ENCODE peak calls at places on chromosome 1, in ten cellular contexts. One of them, this sample, is unnamed.
A peak's percentile ranks its signal among the peaks of the same experiment; 100 is the strongest.

GRCh38 chr1:27556781-27557595 is 47.0 kb downstream of the AHDC1 start:
- DNase-seq in CD8-positive, alpha-beta T cell: peak; percentile 81
- DNase-seq in heart right ventricle: peak; percentile 96
- DNase-seq in Peyer's patch: peak; percentile 81
- DNase-seq in IMR-90: peak; percentile 92
- DNase-seq in GM23338: peak; percentile 96
- DNase-seq in cardiac muscle cell: peak; percentile 83
- DNase-seq in heart left ventricle: peak; percentile 96
- DNase-seq in transverse colon: peak; percentile 92
- DNase-seq in thoracic aorta: peak; percentile 91
- DNase-seq in this sample: peak; percentile 98

GRCh38 chr1:38487398-38487797 is 372.2 kb downstream of the RRAGC start:
- DNase-seq in transverse colon: no peak
- DNase-seq in heart left ventricle: no peak
- DNase-seq in thoracic aorta: no peak
- DNase-seq in heart right ventricle: no peak
- DNase-seq in GM23338: no peak
- DNase-seq in cardiac muscle cell: no peak
- DNase-seq in CD8-positive, alpha-beta T cell: no peak
- DNase-seq in IMR-90: no peak
- DNase-seq in Peyer's patch: no peak
- DNase-seq in this sample: no peak

GRCh38 chr1:46425740-46426139 is 31.6 kb downstream of the FAAH start:
- DNase-seq in cardiac muscle cell: no peak
- DNase-seq in thoracic aorta: no peak
- DNase-seq in heart left ventricle: peak; percentile 50
- DNase-seq in IMR-90: no peak
- DNase-seq in Peyer's patch: no peak
- DNase-seq in CD8-positive, alpha-beta T cell: no peak
- DNase-seq in transverse colon: no peak
- DNase-seq in GM23338: no peak
- DNase-seq in heart right ventricle: peak; percentile 40
- DNase-seq in this sample: no peak

GRCh38 chr1:226643167-226643566 is 94.6 kb downstream of the STUM start:
- DNase-seq in Peyer's patch: peak; percentile 53
- DNase-seq in IMR-90: peak; percentile 81
- DNase-seq in GM23338: no peak
- DNase-seq in heart right ventricle: no peak
- DNase-seq in heart left ventricle: peak; percentile 30
- DNase-seq in thoracic aorta: no peak
- DNase-seq in transverse colon: no peak
- DNase-seq in CD8-positive, alpha-beta T cell: peak; percentile 66
- DNase-seq in cardiac muscle cell: no peak
- DNase-seq in this sample: no peak

GRCh38 chr1:49026230-49026811 is 249.6 kb upstream of the BEND5 start:
- DNase-seq in cardiac muscle cell: no peak
- DNase-seq in heart left ventricle: no peak
- DNase-seq in Peyer's patch: no peak
- DNase-seq in CD8-positive, alpha-beta T cell: no peak
- DNase-seq in transverse colon: no peak
- DNase-seq in GM23338: no peak
- DNase-seq in thoracic aorta: no peak
- DNase-seq in heart right ventricle: no peak
- DNase-seq in IMR-90: no peak
- DNase-seq in this sample: no peak

GRCh38 chr1:33133478-33134105 is 48.3 kb downstream of the TRIM62 start:
- DNase-seq in thoracic aorta: no peak
- DNase-seq in GM23338: no peak
- DNase-seq in cardiac muscle cell: no peak
- DNase-seq in heart left ventricle: no peak
- DNase-seq in Peyer's patch: no peak
- DNase-seq in transverse colon: no peak
- DNase-seq in CD8-positive, alpha-beta T cell: no peak
- DNase-seq in heart right ventricle: no peak
- DNase-seq in IMR-90: no peak
- DNase-seq in this sample: peak; percentile 82

GRCh38 chr1:24957016-24957807 is 27.1 kb upstream of the RUNX3 start:
- DNase-seq in IMR-90: no peak
- DNase-seq in heart right ventricle: no peak
- DNase-seq in GM23338: no peak
- DNase-seq in Peyer's patch: peak; percentile 28
- DNase-seq in transverse colon: no peak
- DNase-seq in cardiac muscle cell: no peak
- DNase-seq in thoracic aorta: no peak
- DNase-seq in heart left ventricle: peak; percentile 9
- DNase-seq in CD8-positive, alpha-beta T cell: no peak
- DNase-seq in this sample: no peak

GRCh38 chr1:156592158-156592909 is 758 bp downstream of the NAXE start:
- DNase-seq in IMR-90: no peak
- DNase-seq in Peyer's patch: no peak
- DNase-seq in heart left ventricle: no peak
- DNase-seq in thoracic aorta: no peak
- DNase-seq in cardiac muscle cell: no peak
- DNase-seq in heart right ventricle: no peak
- DNase-seq in CD8-positive, alpha-beta T cell: no peak
- DNase-seq in GM23338: peak; percentile 21
- DNase-seq in transverse colon: no peak
- DNase-seq in this sample: no peak

GRCh38 chr1:50979964-50980363 is 9.9 kb downstream of the CDKN2C start:
- DNase-seq in heart right ventricle: no peak
- DNase-seq in GM23338: no peak
- DNase-seq in CD8-positive, alpha-beta T cell: no peak
- DNase-seq in heart left ventricle: no peak
- DNase-seq in IMR-90: no peak
- DNase-seq in cardiac muscle cell: no peak
- DNase-seq in Peyer's patch: no peak
- DNase-seq in thoracic aorta: no peak
- DNase-seq in transverse colon: no peak
- DNase-seq in this sample: no peak

GRCh38 chr1:29324202-29324601 is 87.9 kb downstream of the PTPRU start:
- DNase-seq in IMR-90: no peak
- DNase-seq in thoracic aorta: no peak
- DNase-seq in CD8-positive, alpha-beta T cell: no peak
- DNase-seq in transverse colon: no peak
- DNase-seq in heart right ventricle: no peak
- DNase-seq in cardiac muscle cell: no peak
- DNase-seq in Peyer's patch: no peak
- DNase-seq in GM23338: no peak
- DNase-seq in heart left ventricle: no peak
- DNase-seq in this sample: no peak

GRCh38 chr1:200438911-200439310 is 29.1 kb upstream of the ZNF281 start:
- DNase-seq in transverse colon: no peak
- DNase-seq in heart right ventricle: no peak
- DNase-seq in Peyer's patch: no peak
- DNase-seq in CD8-positive, alpha-beta T cell: no peak
- DNase-seq in heart left ventricle: no peak
- DNase-seq in cardiac muscle cell: no peak
- DNase-seq in GM23338: no peak
- DNase-seq in IMR-90: peak; percentile 84
- DNase-seq in thoracic aorta: no peak
- DNase-seq in this sample: no peak

GRCh38 chr1:204828352-204828850 is 42.3 kb upstream of the NFASC start:
- DNase-seq in thoracic aorta: no peak
- DNase-seq in heart right ventricle: peak; percentile 75
- DNase-seq in Peyer's patch: peak; percentile 74
- DNase-seq in cardiac muscle cell: peak; percentile 88
- DNase-seq in GM23338: peak; percentile 94
- DNase-seq in transverse colon: peak; percentile 71
- DNase-seq in IMR-90: no peak
- DNase-seq in CD8-positive, alpha-beta T cell: peak; percentile 7
- DNase-seq in heart left ventricle: peak; percentile 84
- DNase-seq in this sample: peak; percentile 84

GRCh38 chr1:215958836-215959235 is 391.7 kb downstream of the KCTD3 start:
- DNase-seq in transverse colon: no peak
- DNase-seq in heart right ventricle: no peak
- DNase-seq in GM23338: no peak
- DNase-seq in Peyer's patch: no peak
- DNase-seq in CD8-positive, alpha-beta T cell: no peak
- DNase-seq in thoracic aorta: no peak
- DNase-seq in heart left ventricle: no peak
- DNase-seq in IMR-90: peak; percentile 72
- DNase-seq in cardiac muscle cell: no peak
- DNase-seq in this sample: no peak
- H3K4me3 ChIP-seq in transverse colon: no peak overlapping the region
- H3K4me3 ChIP-seq in heart right ventricle: no peak overlapping the region
- H3K4me3 ChIP-seq in GM23338: no peak overlapping the region
- H3K4me3 ChIP-seq in Peyer's patch: no peak overlapping the region
- H3K4me3 ChIP-seq in CD8-positive, alpha-beta T cell: no peak overlapping the region
- H3K4me3 ChIP-seq in thoracic aorta: no peak overlapping the region
- H3K4me3 ChIP-seq in heart left ventricle: no peak overlapping the region
- H3K4me3 ChIP-seq in IMR-90: no peak overlapping the region
- H3K4me3 ChIP-seq in cardiac muscle cell: no peak overlapping the region
- H3K4me3 ChIP-seq in this sample: no peak overlapping the region

DNA sequence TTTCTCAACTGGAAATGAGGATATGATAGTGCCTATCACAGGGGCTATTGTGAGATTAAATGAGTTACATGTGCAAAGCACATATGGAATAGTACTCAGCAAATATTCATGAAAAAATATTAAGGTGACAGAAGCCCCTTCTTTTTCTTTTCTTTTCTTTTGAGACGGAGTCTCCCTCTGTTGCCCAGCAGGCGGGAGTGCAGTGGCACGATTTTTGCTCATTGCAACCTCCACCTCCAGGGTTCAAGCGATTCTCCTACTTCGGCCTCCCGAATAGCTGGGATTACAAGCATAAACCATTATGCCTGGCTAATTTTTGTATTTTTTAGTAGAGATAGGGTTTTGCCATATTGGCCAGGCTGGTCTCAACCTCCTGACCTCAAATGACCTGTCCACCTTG is 139.4 kb downstream of the HIVEP3 start:
- DNase-seq in cardiac muscle cell: no peak
- DNase-seq in CD8-positive, alpha-beta T cell: no peak
- DNase-seq in thoracic aorta: no peak
- DNase-seq in Peyer's patch: no peak
- DNase-seq in IMR-90: no peak
- DNase-seq in heart right ventricle: no peak
- DNase-seq in transverse colon: no peak
- DNase-seq in heart left ventricle: no peak
- DNase-seq in GM23338: no peak
- DNase-seq in this sample: no peak
- TF ChIP-seq CTCF in cardiac muscle cell: peak; percentile 21
- TF ChIP-seq CTCF in CD8-positive, alpha-beta T cell: no peak
- TF ChIP-seq CTCF in thoracic aorta: no peak
- TF ChIP-seq CTCF in Peyer's patch: no peak
- TF ChIP-seq CTCF in IMR-90: peak; percentile 27
- TF ChIP-seq CTCF in heart right ventricle: no peak
- TF ChIP-seq CTCF in transverse colon: no peak
- TF ChIP-seq CTCF in heart left ventricle: peak; percentile 15
- TF ChIP-seq CTCF in GM23338: peak; percentile 29
- TF ChIP-seq CTCF in this sample: no peak

GRCh38 chr1:235468009-235468408 is 36.2 kb downstream of the B3GALNT2 start:
- DNase-seq in GM23338: no peak
- DNase-seq in heart left ventricle: no peak
- DNase-seq in CD8-positive, alpha-beta T cell: no peak
- DNase-seq in heart right ventricle: no peak
- DNase-seq in cardiac muscle cell: no peak
- DNase-seq in Peyer's patch: no peak
- DNase-seq in transverse colon: no peak
- DNase-seq in thoracic aorta: no peak
- DNase-seq in IMR-90: peak; percentile 36
- DNase-seq in this sample: no peak
- H3K27ac ChIP-seq in GM23338: no peak overlapping the region
- H3K27ac ChIP-seq in heart left ventricle: no peak overlapping the region
- H3K27ac ChIP-seq in CD8-positive, alpha-beta T cell: no peak overlapping the region
- H3K27ac ChIP-seq in heart right ventricle: no peak overlapping the region
- H3K27ac ChIP-seq in cardiac muscle cell: no peak overlapping the region
- H3K27ac ChIP-seq in Peyer's patch: no peak overlapping the region
- H3K27ac ChIP-seq in transverse colon: no peak overlapping the region
- H3K27ac ChIP-seq in thoracic aorta: no peak overlapping the region
- H3K27ac ChIP-seq in IMR-90: no peak overlapping the region
- H3K27ac ChIP-seq in this sample: no peak overlapping the region

GRCh38 chr1:13582713-13583443 is 754 bp upstream of the PDPN start:
- DNase-seq in Peyer's patch: no peak
- DNase-seq in IMR-90: no peak
- DNase-seq in transverse colon: no peak
- DNase-seq in heart left ventricle: no peak
- DNase-seq in CD8-positive, alpha-beta T cell: no peak
- DNase-seq in cardiac muscle cell: no peak
- DNase-seq in thoracic aorta: no peak
- DNase-seq in GM23338: peak; percentile 50
- DNase-seq in heart right ventricle: no peak
- DNase-seq in this sample: no peak

GRCh38 chr1:13583592-13583963 is at the start of gene PDPN:
- DNase-seq in cardiac muscle cell: peak; percentile 89
- DNase-seq in IMR-90: no peak
- DNase-seq in heart right ventricle: peak; percentile 40
- DNase-seq in Peyer's patch: peak; percentile 51
- DNase-seq in heart left ventricle: peak; percentile 57
- DNase-seq in CD8-positive, alpha-beta T cell: no peak
- DNase-seq in transverse colon: peak; percentile 18
- DNase-seq in thoracic aorta: no peak
- DNase-seq in GM23338: peak; percentile 89
- DNase-seq in this sample: peak; percentile 48

GRCh38 chr1:13584876-13585598 is 1.4 kb downstream of the PDPN start:
- DNase-seq in thoracic aorta: no peak
- DNase-seq in GM23338: no peak
- DNase-seq in CD8-positive, alpha-beta T cell: no peak
- DNase-seq in heart left ventricle: no peak
- DNase-seq in IMR-90: no peak
- DNase-seq in transverse colon: no peak
- DNase-seq in heart right ventricle: no peak
- DNase-seq in cardiac muscle cell: no peak
- DNase-seq in Peyer's patch: no peak
- DNase-seq in this sample: no peak

GRCh38 chr1:13585599-13585965 is 1.9 kb downstream of the PDPN start:
- DNase-seq in transverse colon: no peak
- DNase-seq in thoracic aorta: no peak
- DNase-seq in Peyer's patch: no peak
- DNase-seq in GM23338: peak; percentile 79
- DNase-seq in heart right ventricle: no peak
- DNase-seq in CD8-positive, alpha-beta T cell: no peak
- DNase-seq in heart left ventricle: no peak
- DNase-seq in IMR-90: no peak
- DNase-seq in cardiac muscle cell: no peak
- DNase-seq in this sample: no peak

DNA sequence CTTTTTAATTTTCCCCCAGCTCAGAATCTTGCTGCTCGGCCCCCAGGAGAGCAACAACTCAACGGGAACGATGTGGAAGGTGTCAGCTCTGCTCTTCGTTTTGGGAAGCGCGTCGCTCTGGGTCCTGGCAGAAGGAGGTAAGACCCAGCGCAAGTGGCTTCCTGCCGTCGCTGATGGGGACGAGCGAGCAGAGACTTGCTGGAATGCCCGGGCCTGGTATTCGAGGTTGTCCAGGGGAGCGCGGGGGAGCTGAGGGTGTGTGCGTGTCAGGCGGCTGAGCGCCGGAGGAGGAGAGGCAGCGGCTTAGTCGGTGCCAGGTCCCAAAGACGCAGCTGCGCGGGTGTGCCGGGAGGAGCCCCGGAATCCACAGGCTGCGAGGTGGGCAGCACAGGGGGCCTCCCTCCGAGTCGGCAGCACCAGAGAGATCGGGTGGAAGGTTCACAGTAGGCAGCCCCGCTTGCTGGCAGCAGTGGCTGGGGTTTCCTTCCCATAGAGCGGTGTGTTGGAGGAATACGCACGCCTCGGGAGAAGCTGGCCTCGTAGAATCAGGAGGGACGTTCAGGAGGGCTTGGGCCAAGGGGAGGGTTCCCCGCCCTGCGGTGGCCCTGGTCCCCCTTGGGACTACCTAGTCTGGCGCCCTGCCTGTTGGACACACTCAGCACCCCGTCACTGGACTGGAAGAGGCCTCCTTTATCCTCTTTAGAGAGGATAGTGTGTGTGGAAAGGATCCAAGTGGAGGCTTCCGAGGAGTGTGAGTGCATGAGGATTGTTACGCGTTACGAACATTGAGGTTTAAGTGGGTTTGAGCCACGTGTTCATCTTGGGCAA is 546 bp downstream of the PDPN start:
- DNase-seq in Peyer's patch: peak; percentile 53
- DNase-seq in cardiac muscle cell: peak; percentile 67
- DNase-seq in CD8-positive, alpha-beta T cell: no peak
- DNase-seq in GM23338: peak; percentile 72
- DNase-seq in IMR-90: no peak
- DNase-seq in thoracic aorta: no peak
- DNase-seq in transverse colon: no peak
- DNase-seq in heart right ventricle: peak; percentile 10
- DNase-seq in heart left ventricle: peak; percentile 73
- DNase-seq in this sample: peak; percentile 50
- H3K4me3 ChIP-seq in Peyer's patch: peak overlapping the region; percentile 27
- H3K4me3 ChIP-seq in cardiac muscle cell: peak overlapping the region; percentile 53
- H3K4me3 ChIP-seq in CD8-positive, alpha-beta T cell: no peak overlapping the region
- H3K4me3 ChIP-seq in GM23338: peak overlapping the region; percentile 96
- H3K4me3 ChIP-seq in IMR-90: peak overlapping the region; percentile 42
- H3K4me3 ChIP-seq in thoracic aorta: peak overlapping the region; percentile 78
- H3K4me3 ChIP-seq in transverse colon: peak overlapping the region; percentile 42
- H3K4me3 ChIP-seq in heart right ventricle: peak overlapping the region; percentile 65
- H3K4me3 ChIP-seq in heart left ventricle: peak overlapping the region; percentile 59
- H3K4me3 ChIP-seq in this sample: peak overlapping the region; percentile 61

This sample was measured in testis.